ENCODE peak calls at places on chromosomes 7 and 10, in seven cellular contexts. H, U, T, Y, W, X and F are unnamed samples.

GRCh38 chr7:116809636-116810266 is 52.6 kb upstream of the CAPZA2 start:
- DNase-seq in U (peak; percentile 57), T (no peak), W (no peak), H (no peak), X (peak; percentile 40), Y (no peak), F (no peak)

GRCh38 chr7:38507379-38507778 is 123.8 kb downstream of the AMPH start:
- DNase-seq in W (no peak), Y (no peak), X (no peak), T (no peak), H (no peak), U (no peak), F (no peak)

GRCh38 chr7:50868426-50869100 is 85.9 kb upstream of the GRB10 start:
- DNase-seq in H (no peak), W (no peak), X (no peak), T (no peak), U (peak; percentile 42), Y (no peak), F (no peak)

GRCh38 chr7:3245721-3246120 is 55.3 kb upstream of the SDK1 start:
- DNase-seq in Y (no peak), X (no peak), W (no peak), U (no peak), H (no peak), T (no peak), F (no peak)

GRCh38 chr7:159213253-159213652 is 68.6 kb upstream of the VIPR2 start:
- DNase-seq in U (no peak), T (no peak), W (no peak), H (no peak), X (no peak), Y (no peak), F (no peak)

GRCh38 chr7:80923211-80923612 is 4.4 kb upstream of the SEMA3C start:
- DNase-seq in W (no peak), T (no peak), H (no peak), Y (no peak), U (no peak), X (no peak), F (no peak)

GRCh38 chr7:7242899-7243298 is 60.6 kb downstream of the C1GALT1 start:
- DNase-seq in W (no peak), T (no peak), H (no peak), X (no peak), U (no peak), Y (no peak), F (no peak)

GRCh38 chr10:113381906-113382562 is 170.8 kb upstream of the HABP2 start:
- DNase-seq in T (peak; percentile 10), U (peak; percentile 11), H (peak; percentile 50), Y (no peak), X (peak; percentile 44), W (no peak), F (no peak)

GRCh38 chr10:128803790-128804189 is 663.3 kb upstream of the MGMT start:
- DNase-seq in W (no peak), Y (no peak), X (no peak), U (no peak), T (no peak), H (no peak), F (no peak)